ENCODE peak calls at places on chromosomes 6 and 20, in five cellular contexts. One of them, this sample, is unnamed.

GRCh38 chr6:134466751-134467525 is 149.0 kb upstream of the SGK1 start:
- DNase-seq in GM13976: no peak
- DNase-seq in glutamatergic neuron: no peak
- DNase-seq in amygdala: no peak
- DNase-seq in nucleus accumbens: no peak
- DNase-seq in this sample: peak; percentile 60

GRCh38 chr6:161459008-161459407 is 185.1 kb upstream of the AGPAT4 start:
- DNase-seq in GM13976: no peak
- DNase-seq in glutamatergic neuron: no peak
- DNase-seq in amygdala: no peak
- DNase-seq in nucleus accumbens: no peak
- DNase-seq in this sample: no peak

GRCh38 chr6:113564401-113565161 is 292.6 kb upstream of the MARCKS start:
- DNase-seq in GM13976: no peak
- DNase-seq in glutamatergic neuron: peak; percentile 81
- DNase-seq in amygdala: peak; percentile 53
- DNase-seq in nucleus accumbens: peak; percentile 84
- DNase-seq in this sample: peak; percentile 32

GRCh38 chr6:149717588-149718458 is at the start of gene LATS1:
- DNase-seq in GM13976: peak; percentile 93
- DNase-seq in glutamatergic neuron: peak; percentile 96
- DNase-seq in amygdala: peak; percentile 90
- DNase-seq in nucleus accumbens: peak; percentile 93
- DNase-seq in this sample: peak; percentile 64

GRCh38 chr20:44722990-44723389 is 7.8 kb downstream of the CCN5 start:
- DNase-seq in GM13976: no peak
- DNase-seq in glutamatergic neuron: no peak
- DNase-seq in amygdala: no peak
- DNase-seq in nucleus accumbens: no peak
- DNase-seq in this sample: no peak

GRCh38 chr6:134211297-134211696 is 106.6 kb downstream of the SGK1 start:
- DNase-seq in GM13976: no peak
- DNase-seq in glutamatergic neuron: no peak
- DNase-seq in amygdala: no peak
- DNase-seq in nucleus accumbens: peak; percentile 40
- DNase-seq in this sample: no peak

GRCh38 chr6:131548441-131548840 is 24.6 kb upstream of the ARG1 start:
- DNase-seq in GM13976: no peak
- DNase-seq in glutamatergic neuron: no peak
- DNase-seq in amygdala: no peak
- DNase-seq in nucleus accumbens: no peak
- DNase-seq in this sample: no peak

GRCh38 chr6:91268941-91269340 is 682.1 kb upstream of the MAP3K7 start:
- DNase-seq in GM13976: no peak
- DNase-seq in glutamatergic neuron: no peak
- DNase-seq in amygdala: no peak
- DNase-seq in nucleus accumbens: no peak
- DNase-seq in this sample: no peak

This sample was measured in dermis microvascular lymphatic vessel endothelial cell.